ENCODE peak calls at places on chromosomes 4 and X, in six cellular contexts. G is PC-3, K is MM.1S, A is neural progenitor cell, Y is GM23338, C is SK-N-SH. P is an unnamed sample. For H3F3A, the result is how much of the 10 kb centered on the place peaks cover.

GRCh38 chr4:138310498-138310897 is 68.3 kb upstream of the SLC7A11 start:
- DNase-seq in G (no peak), K (no peak), A (no peak), Y (no peak), C (no peak), P (no peak)

GRCh38 chr4:175419120-175419774 is 392.8 kb downstream of the GPM6A start:
- DNase-seq in G (peak), K (no peak), A (no peak), Y (no peak), C (no peak), P (peak)

GRCh38 chr4:38896940-38897339 is 29.3 kb downstream of the FAM114A1 start:
- DNase-seq in G (no peak), K (no peak), A (no peak), Y (no peak), C (no peak), P (no peak)

GRCh38 chrX:123093792-123094191 is 90.3 kb upstream of the GRIA3 start:
- DNase-seq in G (no peak), K (no peak), A (no peak), Y (no peak), C (no peak), P (no peak)

GRCh38 chr4:5956285-5957021 is 61.8 kb downstream of the C4orf50 start:
- DNase-seq in G (peak), K (peak), A (peak), Y (peak), C (peak), P (peak)

GRCh38 chr4:55635282-55635681 is 816 bp downstream of the NMU start:
- DNase-seq in G (peak), K (no peak), A (peak), Y (peak), C (peak), P (no peak)

GRCh38 chr4:1795304-1796195 is 2.5 kb downstream of the FGFR3 start:
- DNase-seq in G (no peak), K (no peak), A (no peak), Y (peak), C (no peak), P (no peak)

GRCh38 chrX:16822723-16823122 is 36.5 kb downstream of the TXLNG start:
- DNase-seq in G (peak), K (no peak), A (no peak), Y (no peak), C (no peak), P (no peak)

GRCh38 chrX:66200855-66201795 is 37.1 kb downstream of the HEPH start:
- DNase-seq in G (peak), K (peak), A (no peak), Y (peak), C (no peak), P (no peak)

GRCh38 chrX:15497865-15498264 is 2.7 kb upstream of the BMX start:
- DNase-seq in G (peak), K (peak), A (peak), Y (peak), C (peak), P (peak)

GRCh38 chrX:65406532-65406931 is 128.1 kb downstream of the LAS1L start:
- DNase-seq in G (no peak), K (peak), A (peak), Y (peak), C (no peak), P (no peak)

GRCh38 chrX:153969904-153970397 is 1.7 kb downstream of the HCFC1 start:
- DNase-seq in G (peak), K (no peak), A (no peak), Y (no peak), C (peak), P (peak)

GRCh38 chr4:164761746-164762275 is 7.9 kb downstream of the SMIM31 start:
- DNase-seq in G (no peak), K (no peak), A (no peak), Y (no peak), C (no peak), P (no peak)

GRCh38 chrX:129779747-129780146 is at the start of gene SASH3:
- DNase-seq in G (no peak), K (peak), A (no peak), Y (no peak), C (no peak), P (no peak)

GRCh38 chr4:40514409-40515025 is 115.1 kb downstream of the RBM47 start:
- DNase-seq in G (peak), K (peak), A (no peak), Y (no peak), C (no peak), P (peak)

GRCh38 chr4:171981185-171981584 is 168.0 kb downstream of the GALNTL6 start:
- DNase-seq in G (no peak), K (no peak), A (peak), Y (no peak), C (no peak), P (no peak)

GRCh38 chrX:119756926-119757635 is 1.3 kb upstream of the SOWAHD start:
- DNase-seq in G (no peak), K (peak), A (no peak), Y (no peak), C (no peak), P (no peak)

GRCh38 chrX:41518127-41518840 is 71.1 kb downstream of the NYX start:
- DNase-seq in G (no peak), K (no peak), A (no peak), Y (no peak), C (no peak), P (no peak)

GRCh38 chr4:81631958-81632439 is 160.3 kb upstream of the RASGEF1B start:
- DNase-seq in G (peak), K (peak), A (no peak), Y (no peak), C (no peak), P (peak)

GRCh38 chr4:110945600-110945999 is 322.7 kb upstream of the PITX2 start:
- DNase-seq in G (no peak), K (no peak), A (no peak), Y (no peak), C (no peak), P (no peak)

GRCh38 chr4:152870605-152871004 is 65.5 kb upstream of the FHDC1 start:
- DNase-seq in G (no peak), K (no peak), A (peak), Y (peak), C (no peak), P (no peak)

DNA sequence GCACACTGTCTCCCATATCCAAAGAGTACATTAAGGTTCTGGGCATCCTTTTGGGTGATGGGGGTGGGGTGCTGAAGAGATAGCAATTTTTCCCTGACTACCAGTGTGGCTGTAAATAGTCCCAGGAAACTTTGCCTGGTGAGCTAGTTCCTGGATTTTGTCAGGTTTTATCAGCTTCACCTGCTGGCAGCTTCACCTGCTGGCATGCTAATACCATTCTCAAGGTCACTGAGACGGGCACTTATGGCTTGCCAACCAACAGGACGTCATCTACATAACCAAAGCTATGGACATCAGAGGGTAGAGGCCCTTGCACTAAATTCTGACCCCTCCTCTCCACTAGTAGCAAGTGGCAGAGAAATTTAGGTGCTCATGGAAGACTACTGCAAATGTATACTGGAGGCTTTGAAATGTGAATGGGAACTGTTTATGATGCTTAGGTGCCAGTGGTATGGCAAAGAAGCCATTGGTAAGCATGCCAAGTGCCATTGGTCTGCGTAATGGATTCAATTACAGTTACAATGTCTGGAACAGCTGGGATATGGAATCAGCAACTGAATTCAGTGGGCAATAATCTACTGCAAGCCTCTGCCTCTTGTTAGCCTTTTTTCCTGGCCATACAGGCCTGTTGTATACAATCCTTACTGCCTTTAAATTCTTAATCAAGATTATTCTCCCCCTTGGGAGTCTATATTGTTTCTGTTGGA is 71.6 kb upstream of the SH3RF1 start:
- DNase-seq in G (no peak), K (no peak), A (no peak), Y (no peak), C (no peak), P (no peak)
- H3K27ac ChIP-seq in G (no peak), K (no peak), A (no peak), Y (no peak), C (no peak), P (no peak)

GRCh38 chrX:136303041-136303440 is 2.3 kb downstream of the ADGRG4 start:
- DNase-seq in G (no peak), K (no peak), A (no peak), Y (no peak), C (no peak), P (no peak)
- H3F3A ChIP-seq in G (under half), K (under half), A (under half), Y (under half), C (under half), P (under half)

DNA sequence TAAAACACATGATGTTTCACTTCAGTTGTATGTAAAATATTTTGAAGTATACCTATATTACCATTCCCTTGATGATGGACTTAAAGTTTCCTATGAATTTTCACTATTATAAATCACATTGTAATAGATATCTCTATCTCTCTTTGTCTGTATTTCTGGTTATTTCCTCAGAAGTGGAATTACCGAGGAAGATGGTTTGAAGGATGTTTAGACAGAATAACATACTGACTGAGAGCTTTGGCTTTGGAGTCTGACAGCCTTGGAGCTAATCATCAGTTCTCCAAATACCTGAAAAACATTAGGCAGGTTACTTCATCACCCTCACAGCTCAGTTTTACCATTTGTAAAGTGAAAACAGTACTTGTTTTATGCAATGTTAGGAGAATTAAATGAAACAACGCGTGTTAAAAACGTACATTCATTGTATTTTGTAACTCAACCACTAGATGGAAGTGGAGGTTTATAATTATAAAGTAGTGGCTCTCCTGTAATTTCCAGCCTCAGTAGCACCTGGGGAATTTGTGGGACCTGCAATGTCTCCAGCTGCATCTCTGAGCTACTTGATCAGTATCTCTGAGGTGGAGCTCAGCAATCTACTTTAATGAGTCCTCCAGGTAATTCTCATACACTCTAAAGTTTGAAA is 14.3 kb downstream of the JCHAIN start:
- DNase-seq in G (peak), K (peak), A (peak), Y (peak), C (peak), P (peak)
- TF ChIP-seq CTCF in G (peak), K (peak), A (peak), Y (peak), C (peak), P (peak)

DNA sequence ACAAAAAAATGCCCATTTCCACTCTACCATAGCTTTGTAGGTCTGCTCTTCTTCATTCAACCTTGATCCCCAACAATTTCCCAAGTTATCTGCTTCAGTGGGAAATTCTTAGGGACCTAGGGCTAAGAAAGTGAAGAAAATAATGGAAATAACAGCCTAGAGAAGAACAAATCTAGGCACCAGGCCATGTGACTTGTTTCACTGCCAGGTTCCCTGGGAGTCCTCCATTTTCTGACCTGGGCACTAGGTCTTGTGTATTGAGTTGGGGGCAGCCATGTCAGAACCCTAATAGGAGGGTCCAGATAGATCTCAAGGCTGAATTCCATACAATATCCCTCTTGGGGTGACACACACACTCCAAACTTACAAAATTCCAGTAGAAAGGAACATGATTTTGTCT is 194.6 kb upstream of the STK26 start:
- DNase-seq in G (no peak), K (no peak), A (no peak), Y (peak), C (no peak), P (no peak)
- H3K27ac ChIP-seq in G (no peak), K (peak), A (peak), Y (peak), C (no peak), P (no peak)

DNA sequence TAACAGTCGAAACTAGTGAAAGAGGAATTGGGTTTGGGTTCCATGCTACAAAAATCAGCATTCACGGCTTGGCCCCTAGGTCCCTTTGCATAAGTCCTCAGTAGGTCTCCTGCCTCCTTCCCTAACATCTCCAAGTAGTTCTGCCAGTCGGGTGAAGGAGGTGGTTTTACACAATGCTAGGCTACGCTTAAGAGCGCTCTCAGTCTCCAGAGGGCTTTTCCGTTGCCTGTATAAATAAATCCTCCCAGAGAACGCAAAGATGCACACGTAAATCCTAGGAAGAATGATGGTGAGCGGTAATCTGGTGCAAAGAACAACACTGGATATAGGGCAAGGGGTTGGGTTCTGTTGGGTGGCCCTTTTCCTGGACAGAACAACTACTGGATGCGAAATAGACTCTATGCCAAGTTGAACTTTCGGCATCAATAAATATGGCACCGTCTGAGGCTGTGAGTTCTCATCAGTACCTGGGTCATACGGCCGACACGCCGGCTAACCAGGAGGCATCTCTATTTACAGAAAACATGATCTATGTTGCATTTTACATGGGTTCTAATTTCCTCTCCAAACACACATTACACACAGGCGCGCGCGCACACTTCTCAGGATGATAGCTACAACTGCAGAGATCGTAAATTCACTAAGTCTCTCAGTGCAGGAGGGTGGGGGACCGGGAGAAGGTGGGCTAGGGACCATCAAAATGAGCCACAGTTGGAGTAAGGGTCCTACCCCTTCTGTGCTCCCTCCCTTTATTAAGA is 1.3 kb downstream of the CAMK2D start:
- DNase-seq in G (peak), K (peak), A (peak), Y (peak), C (no peak), P (no peak)
- H3F3A ChIP-seq in G (under half), K (under half), A (under half), Y (under half), C (under half), P (under half)

GRCh38 chr4:144591401-144591800 is 54.6 kb upstream of the HHIP start:
- DNase-seq in G (peak), K (no peak), A (no peak), Y (no peak), C (no peak), P (no peak)
- TF ChIP-seq CTCF in G (no peak), K (no peak), A (no peak), Y (no peak), C (no peak), P (no peak)

DNA sequence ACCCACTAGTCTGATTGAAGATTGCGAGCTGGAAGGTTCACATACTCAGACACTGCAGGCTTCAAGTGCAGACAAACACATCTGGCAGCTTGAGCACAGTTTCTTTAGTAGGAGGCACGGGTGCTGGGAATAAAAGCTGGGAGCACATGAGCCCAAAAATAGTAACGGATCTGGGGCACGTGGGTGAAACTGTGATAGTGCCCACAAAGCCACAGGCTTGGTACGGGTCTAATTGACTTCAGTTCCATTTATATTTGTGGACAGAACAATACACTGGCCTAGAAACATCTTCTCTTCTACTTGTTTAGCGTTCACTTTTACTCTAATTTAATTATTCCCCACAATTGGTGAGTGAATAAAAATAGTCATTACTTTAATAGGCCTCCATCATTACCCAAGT is 2370.7 kb downstream of the PCDH7 start:
- DNase-seq in G (no peak), K (peak), A (no peak), Y (no peak), C (no peak), P (no peak)
- H3K27ac ChIP-seq in G (no peak), K (no peak), A (no peak), Y (no peak), C (peak), P (no peak)

DNA sequence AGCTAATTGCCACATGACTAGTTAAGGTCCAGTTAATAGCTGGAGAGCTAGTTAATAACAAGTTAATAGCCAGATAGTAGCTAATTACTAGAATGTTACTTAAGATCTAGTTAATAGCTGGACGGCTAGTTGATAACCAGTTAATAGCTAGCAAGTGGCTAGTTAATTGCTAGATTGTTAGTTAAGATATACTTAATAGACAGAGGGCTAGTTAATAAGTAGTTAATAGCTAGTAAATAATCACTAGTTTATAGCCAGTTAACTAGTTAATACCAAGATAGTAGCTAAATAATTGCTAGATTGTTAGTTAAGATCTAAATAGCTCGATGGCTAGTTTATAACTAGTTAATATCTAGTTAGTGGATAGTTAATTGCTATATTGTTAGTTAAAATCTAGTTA is 632.6 kb upstream of the CT83 start:
- DNase-seq in G (no peak), K (no peak), A (no peak), Y (no peak), C (no peak), P (no peak)
- H3F3A ChIP-seq in G (under half), K (under half), A (half or more), Y (under half), C (half or more), P (under half)

GRCh38 chrX:18887177-18887820 is 96.6 kb downstream of the PHKA2 start:
- DNase-seq in G (no peak), K (no peak), A (no peak), Y (peak), C (no peak), P (no peak)

GRCh38 chrX:18885317-18886004 is 98.5 kb downstream of the PHKA2 start:
- DNase-seq in G (no peak), K (peak), A (no peak), Y (peak), C (no peak), P (no peak)

GRCh38 chrX:18886005-18886343 is 97.9 kb downstream of the PHKA2 start:
- DNase-seq in G (no peak), K (no peak), A (no peak), Y (no peak), C (no peak), P (peak)

GRCh38 chrX:18887821-18888205 is 96.1 kb downstream of the PHKA2 start:
- DNase-seq in G (no peak), K (no peak), A (no peak), Y (no peak), C (no peak), P (no peak)

DNA sequence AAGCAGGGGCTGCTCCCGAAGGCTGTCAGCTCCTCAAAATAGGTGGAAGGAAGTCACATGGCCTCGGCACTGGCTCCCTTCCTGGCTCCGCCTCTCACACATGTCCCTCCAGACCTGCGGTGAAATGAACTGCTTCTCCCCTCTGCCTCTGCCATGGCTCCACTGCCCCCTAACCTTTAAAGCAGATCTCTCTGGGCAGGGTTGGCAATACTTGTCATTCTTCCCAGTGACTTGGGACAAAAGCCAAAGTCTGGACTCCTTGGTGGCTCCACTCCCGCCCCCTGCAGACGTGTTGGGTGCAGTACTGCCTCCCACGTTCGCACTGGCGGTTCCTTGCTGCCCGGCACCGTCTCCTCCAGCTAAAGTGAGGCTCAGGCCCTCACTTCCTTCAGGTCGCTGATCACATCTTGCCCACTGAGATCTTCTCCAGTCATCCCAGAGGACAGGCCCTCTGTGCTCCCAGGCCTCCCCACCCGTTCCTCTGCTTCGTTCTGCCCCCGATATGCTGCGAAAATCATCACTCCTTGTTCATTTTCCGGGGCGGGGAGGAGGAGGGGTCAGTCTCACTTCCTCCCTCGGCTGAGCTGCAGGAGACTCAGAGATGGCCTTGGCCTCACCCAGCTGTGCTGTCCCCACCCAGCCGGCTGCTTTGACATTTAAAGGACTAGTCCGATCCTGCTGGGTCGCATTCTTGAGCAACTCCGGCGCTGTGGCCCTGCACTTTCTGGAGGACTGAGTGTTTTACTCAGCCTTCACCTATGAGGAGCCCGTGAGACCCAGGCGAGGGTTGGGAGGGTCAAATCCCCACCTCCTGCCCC is 97.4 kb downstream of the PHKA2 start:
- DNase-seq in G (peak), K (peak), A (peak), Y (peak), C (peak), P (peak)
- TF ChIP-seq CTCF in G (peak), K (peak), A (peak), Y (peak), C (peak), P (peak)